ENCODE peak calls at places on chromosomes 5 and 9, in seven cellular contexts. P is tibial nerve, C is endothelial cell of umbilical vein, F is IMR-90, I is lower leg skin, Y is adrenal gland, G is ovary. Z is an unnamed sample.

GRCh38 chr5:135735831-135736230 is 98.6 kb upstream of the SLC25A48 start:
- DNase-seq in I (peak), C (no peak), Y (no peak), G (no peak), P (no peak), F (no peak), Z (no peak)

GRCh38 chr5:1926471-1927341 is 44.0 kb upstream of the IRX4 start:
- DNase-seq in I (no peak), P (no peak), Y (no peak), G (no peak), F (no peak), C (no peak), Z (no peak)

GRCh38 chr9:106862946-106863740 is at the start of gene ZNF462:
- DNase-seq in G (peak), F (peak), C (peak), Y (peak), I (no peak), P (peak), Z (peak)

GRCh38 chr9:98081477-98082219 is 25.1 kb downstream of the NANS start:
- DNase-seq in G (no peak), Y (no peak), F (peak), C (peak), I (no peak), P (no peak), Z (peak)

GRCh38 chr5:154646841-154647759 is 108.1 kb upstream of the LARP1 start:
- DNase-seq in I (no peak), G (peak), P (no peak), Y (no peak), C (peak), F (peak), Z (no peak)

GRCh38 chr5:62614355-62614754 is 35.7 kb downstream of the LRRC70 start:
- DNase-seq in C (no peak), I (no peak), G (no peak), Y (no peak), F (no peak), P (no peak), Z (no peak)

GRCh38 chr5:135033866-135034185 is 202 bp downstream of the PITX1 start:
- DNase-seq in C (no peak), Y (no peak), G (no peak), F (no peak), P (no peak), I (no peak), Z (peak)

GRCh38 chr5:117236941-117237340 is 662.3 kb upstream of the SEMA6A start:
- DNase-seq in C (no peak), Y (no peak), I (no peak), P (no peak), G (no peak), F (no peak), Z (no peak)

GRCh38 chr9:129866373-129867137 is 31.3 kb downstream of the USP20 start:
- DNase-seq in P (no peak), I (no peak), F (no peak), Y (no peak), C (no peak), G (no peak), Z (no peak)

GRCh38 chr9:115442054-115442453 is 324.1 kb upstream of the TNC start:
- DNase-seq in C (no peak), F (peak), I (no peak), G (no peak), P (no peak), Y (no peak), Z (no peak)

GRCh38 chr9:75812139-75812538 is 78.3 kb upstream of the PCSK5 start:
- DNase-seq in I (no peak), P (no peak), F (no peak), Y (no peak), C (peak), G (no peak), Z (no peak)

DNA sequence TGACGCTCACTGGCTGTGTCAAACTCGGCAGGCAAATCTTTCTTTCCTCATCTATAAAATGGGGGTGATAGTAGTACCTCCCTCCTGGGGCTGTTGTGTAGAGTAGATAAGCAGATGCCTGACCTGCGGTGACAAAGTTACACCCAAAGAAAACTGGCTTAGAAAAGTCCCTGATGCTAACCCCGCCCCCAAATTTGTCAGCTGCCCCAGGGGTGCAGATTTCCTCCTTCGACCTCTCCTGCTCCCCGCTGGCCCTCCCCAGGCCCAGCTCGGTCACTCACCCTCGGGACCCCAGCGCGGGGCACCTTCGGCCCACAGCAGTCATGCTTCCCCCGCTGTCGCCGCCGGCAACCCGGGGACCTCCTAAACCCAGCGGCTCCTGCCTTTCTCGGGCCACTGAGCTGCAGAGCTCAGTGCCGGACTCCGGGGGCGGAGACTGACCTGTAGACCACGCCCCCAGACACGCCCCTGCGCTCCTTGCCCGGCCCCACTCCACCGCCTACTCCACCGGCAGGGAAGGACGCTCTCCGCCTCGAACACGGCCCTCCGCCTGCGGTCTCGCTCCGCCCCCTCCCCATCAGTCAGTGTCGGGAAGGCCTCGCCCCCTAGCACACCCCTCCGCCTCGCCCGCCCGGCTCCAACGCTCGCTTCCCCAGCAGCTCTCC is 7.4 kb downstream of the SH2D3C start:
- DNase-seq in I (peak), G (peak), C (peak), Y (peak), P (peak), F (peak), Z (peak)
- TF ChIP-seq POLR2A in I (no peak), G (no peak), C (peak), Y (peak), P (no peak), F (no peak), Z (peak)

DNA sequence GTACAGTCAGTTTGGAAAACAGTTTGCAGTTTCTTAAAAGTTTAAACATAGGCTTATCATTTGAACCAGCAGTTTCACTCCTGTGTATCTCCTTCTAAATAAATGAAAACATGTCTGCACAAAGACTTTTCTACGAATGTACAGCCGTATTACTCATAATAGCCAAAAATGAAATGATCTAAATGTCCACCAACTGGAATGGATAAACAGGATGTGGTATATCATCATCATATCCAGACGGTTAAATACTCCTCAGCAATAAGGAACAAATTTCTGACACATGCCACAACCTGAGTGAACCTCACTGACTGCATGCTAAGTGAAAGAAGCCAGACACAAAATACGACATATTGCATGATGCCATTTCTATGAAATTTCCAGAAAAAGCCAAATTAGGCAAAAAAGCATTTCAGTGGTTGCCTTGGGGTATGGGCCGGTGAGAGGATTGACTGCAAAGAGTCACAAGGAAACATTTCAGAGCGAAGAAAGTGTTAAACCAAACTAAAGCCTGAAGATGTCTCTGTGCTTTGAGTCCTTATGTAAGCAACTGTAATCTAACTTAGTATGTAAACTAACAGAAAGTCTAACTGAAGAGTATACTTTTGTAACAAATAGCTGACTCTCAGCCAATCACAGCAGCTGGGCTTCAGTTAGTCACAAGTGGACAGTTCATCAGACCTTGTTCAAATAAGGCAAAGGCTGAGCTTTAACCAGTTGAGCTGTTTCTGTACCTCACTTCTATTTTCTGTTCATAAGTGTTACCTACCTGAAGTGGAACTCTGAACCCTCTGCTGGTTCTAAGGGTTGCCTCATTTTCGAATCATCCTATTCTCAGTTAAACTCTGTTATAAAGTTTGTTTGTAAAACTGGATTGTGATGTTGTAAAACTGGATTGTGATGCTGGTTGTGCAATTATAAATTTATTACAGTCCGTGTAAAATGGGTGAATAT is 65.2 kb downstream of the TRIO start:
- DNase-seq in G (no peak), Y (no peak), F (peak), C (peak), I (no peak), P (no peak), Z (no peak)
- TF ChIP-seq POLR2A in G (no peak), Y (no peak), F (no peak), C (peak), I (no peak), P (no peak), Z (no peak)

DNA sequence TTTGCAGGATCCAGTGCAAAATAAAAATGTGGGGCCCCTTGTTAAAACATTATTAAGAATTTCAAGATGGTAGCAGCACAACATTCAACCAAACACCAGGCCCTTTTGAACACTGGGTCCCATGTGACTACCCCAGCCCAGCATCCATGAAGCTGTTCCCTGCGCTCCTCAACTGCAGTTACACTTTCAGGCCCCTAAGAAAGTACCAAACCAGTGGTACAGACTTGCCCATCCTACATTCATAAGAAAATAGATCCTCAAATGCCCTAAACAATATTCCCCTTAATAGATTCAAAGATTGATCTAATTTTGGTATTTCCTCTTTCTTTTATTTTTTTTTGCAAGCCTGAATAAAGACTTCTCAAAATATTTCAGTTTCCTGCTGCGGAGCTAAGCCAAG is 201.7 kb downstream of the EFNA5 start:
- DNase-seq in Y (no peak), G (no peak), P (no peak), F (no peak), I (no peak), C (no peak), Z (no peak)
- TF ChIP-seq POLR2A in Y (no peak), G (no peak), P (no peak), F (no peak), I (no peak), C (no peak), Z (no peak)

GRCh38 chr5:178130576-178131445 is at the start of gene RMND5B:
- DNase-seq in F (peak), G (peak), Y (peak), P (peak), C (peak), I (peak), Z (peak)
- TF ChIP-seq POLR2A in F (peak), G (peak), Y (peak), P (no peak), C (peak), I (no peak), Z (peak)